ENCODE peak calls at places on chromosomes 16 and 17, in eight cellular contexts. A is SK-N-SH, Y is uterus, U is thoracic aorta, K is GM23338, V is fibroblast of pulmonary artery, Q is cardiac fibroblast, O is OCI-LY7. T is an unnamed sample.
A peak's percentile ranks its signal among the peaks of the same experiment; 100 is the strongest.

GRCh38 chr17:9557846-9558245 is 17.8 kb downstream of the STX8 start:
- DNase-seq in A (no peak), Y (no peak), U (no peak), K (no peak), V (no peak), Q (no peak), O (no peak), T (no peak)

GRCh38 chr16:72847187-72848044 is 200.5 kb downstream of the ZFHX3 start:
- DNase-seq in A (peak; percentile 70), Y (no peak), U (no peak), K (peak; percentile 73), V (peak; percentile 54), Q (peak; percentile 55), O (peak; percentile 34), T (peak; percentile 57)

GRCh38 chr16:24776486-24777220 is 47.2 kb downstream of the TNRC6A start:
- DNase-seq in A (peak; percentile 47), Y (no peak), U (peak; percentile 9), K (no peak), V (peak; percentile 71), Q (peak; percentile 81), O (no peak), T (peak; percentile 41)

GRCh38 chr16:69535123-69536050 is 30.4 kb upstream of the NFAT5 start:
- DNase-seq in A (no peak), Y (no peak), U (no peak), K (no peak), V (peak; percentile 56), Q (peak; percentile 59), O (no peak), T (peak; percentile 66)

GRCh38 chr16:84501077-84501735 is 3.3 kb downstream of the MEAK7 start:
- DNase-seq in A (no peak), Y (peak; percentile 13), U (no peak), K (no peak), V (no peak), Q (no peak), O (no peak), T (peak; percentile 33)

GRCh38 chr17:2852729-2853110 is 56.5 kb downstream of the RAP1GAP2 start:
- DNase-seq in A (peak; percentile 67), Y (no peak), U (no peak), K (peak; percentile 73), V (no peak), Q (no peak), O (no peak), T (no peak)

GRCh38 chr17:52170963-52171572 is 12.6 kb upstream of the CA10 start:
- DNase-seq in A (peak; percentile 59), Y (no peak), U (no peak), K (peak; percentile 70), V (peak; percentile 5), Q (peak; percentile 9), O (no peak), T (peak; percentile 3)

GRCh38 chr16:84508502-84508901 is 4.0 kb upstream of the MEAK7 start:
- DNase-seq in A (no peak), Y (no peak), U (no peak), K (no peak), V (no peak), Q (no peak), O (peak; percentile 32), T (no peak)

GRCh38 chr17:46167826-46168569 is 25.2 kb downstream of the KANSL1 start:
- DNase-seq in A (no peak), Y (no peak), U (no peak), K (no peak), V (peak; percentile 36), Q (no peak), O (no peak), T (peak; percentile 77)

GRCh38 chr16:68351463-68351862 is 40.6 kb downstream of the PRMT7 start:
- DNase-seq in A (no peak), Y (no peak), U (no peak), K (no peak), V (no peak), Q (no peak), O (no peak), T (no peak)

GRCh38 chr16:47160422-47160821 is 16.7 kb upstream of the NETO2 start:
- DNase-seq in A (no peak), Y (no peak), U (no peak), K (no peak), V (no peak), Q (no peak), O (no peak), T (no peak)

GRCh38 chr16:58222532-58223316 is 24.8 kb upstream of the CSNK2A2 start:
- DNase-seq in A (no peak), Y (no peak), U (no peak), K (no peak), V (peak; percentile 13), Q (peak; percentile 7), O (no peak), T (peak; percentile 45)

GRCh38 chr17:45722161-45722560 is 62.0 kb upstream of the CRHR1 start:
- DNase-seq in A (peak; percentile 76), Y (no peak), U (no peak), K (peak; percentile 77), V (no peak), Q (no peak), O (no peak), T (peak; percentile 11)

GRCh38 chr17:2195729-2196128 is 107.9 kb downstream of the SMG6 start:
- DNase-seq in A (no peak), Y (no peak), U (no peak), K (no peak), V (no peak), Q (no peak), O (no peak), T (no peak)

GRCh38 chr16:3143189-3143588 is 8.4 kb downstream of the ZNF213 start:
- DNase-seq in A (peak; percentile 6), Y (no peak), U (no peak), K (no peak), V (no peak), Q (no peak), O (no peak), T (no peak)

GRCh38 chr16:86740817-86741799 is 162.8 kb downstream of the FOXL1 start:
- DNase-seq in A (no peak), Y (peak; percentile 22), U (peak; percentile 65), K (peak; percentile 47), V (peak; percentile 76), Q (peak; percentile 77), O (no peak), T (peak; percentile 82)

GRCh38 chr17:73584987-73585386 is 59.3 kb downstream of the SDK2 start:
- DNase-seq in A (no peak), Y (no peak), U (no peak), K (no peak), V (no peak), Q (no peak), O (no peak), T (no peak)

GRCh38 chr17:73588291-73589095 is 55.8 kb downstream of the SDK2 start:
- DNase-seq in A (peak; percentile 64), Y (no peak), U (no peak), K (no peak), V (no peak), Q (no peak), O (peak; percentile 87), T (no peak)

GRCh38 chr17:73586153-73586906 is 57.9 kb downstream of the SDK2 start:
- DNase-seq in A (peak; percentile 82), Y (no peak), U (no peak), K (no peak), V (no peak), Q (no peak), O (no peak), T (no peak)

GRCh38 chr17:73585583-73585982 is 58.7 kb downstream of the SDK2 start:
- DNase-seq in A (no peak), Y (no peak), U (no peak), K (peak; percentile 67), V (no peak), Q (no peak), O (peak; percentile 78), T (peak; percentile 2)

GRCh38 chr17:73586921-73587680 is 57.1 kb downstream of the SDK2 start:
- DNase-seq in A (peak; percentile 90), Y (no peak), U (no peak), K (no peak), V (no peak), Q (no peak), O (peak; percentile 78), T (no peak)
- TF ChIP-seq CTCF in A (no peak), Y (no peak), U (no peak), K (no peak), V (no peak), Q (no peak), O (peak; percentile 64), T (no peak)

DNA sequence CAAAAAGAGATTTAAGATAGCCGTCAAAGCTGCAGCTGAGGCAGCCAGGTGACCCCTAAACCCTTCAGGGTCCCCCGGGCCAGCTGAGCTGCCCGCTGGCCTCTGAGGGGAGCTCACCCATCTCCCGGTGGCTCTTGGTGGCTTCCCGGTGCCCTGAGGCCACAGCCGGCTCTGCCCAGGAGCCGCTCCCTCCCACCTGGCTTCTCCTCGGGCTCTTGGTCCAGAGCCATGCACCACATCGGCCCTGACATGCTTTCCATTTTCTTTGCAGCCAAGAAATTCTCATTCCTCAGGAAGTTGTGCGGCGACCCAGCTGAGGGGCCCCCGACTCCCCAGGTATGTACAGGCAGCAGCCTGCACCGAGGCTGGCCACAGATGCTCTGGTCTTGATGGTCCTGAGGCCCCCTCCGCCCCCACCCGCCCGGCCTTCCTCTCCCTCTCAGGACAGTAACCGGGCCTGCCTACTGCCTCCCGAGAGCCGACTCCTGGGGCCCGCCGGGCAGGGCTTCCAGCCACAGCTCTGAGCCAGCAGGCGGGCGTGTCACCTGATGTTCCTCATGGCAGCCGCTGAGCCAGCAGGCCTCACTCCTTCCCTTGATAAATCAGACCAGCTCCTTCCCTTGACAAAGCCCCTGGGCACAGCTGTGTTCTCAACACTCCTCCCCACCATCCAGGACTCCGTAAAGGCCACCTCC is 28.4 kb upstream of the ZFPM1 start:
- DNase-seq in A (no peak), Y (no peak), U (no peak), K (no peak), V (no peak), Q (no peak), O (no peak), T (peak; percentile 21)
- H3K4me3 ChIP-seq in A (no peak overlapping the region), Y (no peak overlapping the region), U (peak overlapping the region; percentile 36), K (no peak overlapping the region), V (no peak overlapping the region), Q (no peak overlapping the region), O (no peak overlapping the region), T (no peak overlapping the region)

GRCh38 chr16:64841071-64841470 is 280.8 kb downstream of the CDH11 start:
- DNase-seq in A (no peak), Y (no peak), U (no peak), K (no peak), V (no peak), Q (no peak), O (no peak), T (peak; percentile 60)

GRCh38 chr16:64846966-64847365 is 274.9 kb downstream of the CDH11 start:
- DNase-seq in A (no peak), Y (no peak), U (no peak), K (no peak), V (no peak), Q (no peak), O (no peak), T (no peak)

DNA sequence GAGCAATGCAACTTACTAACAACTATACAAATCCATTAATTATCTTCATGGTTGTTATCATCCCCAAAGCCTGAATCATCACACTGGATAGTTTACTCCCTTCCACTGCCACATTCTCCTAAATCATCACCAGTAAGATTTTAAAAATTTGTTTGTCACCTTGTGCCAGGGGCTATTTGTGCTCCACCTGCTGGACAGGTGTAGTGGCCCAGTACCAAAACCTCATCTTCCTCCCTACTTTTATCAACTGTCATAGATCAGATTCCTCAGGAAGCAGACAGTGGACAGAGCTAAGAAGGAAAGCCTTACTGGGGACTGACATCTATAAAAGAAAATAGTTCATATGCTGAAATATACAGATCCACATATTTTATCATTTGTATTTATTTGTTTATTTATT is 280.4 kb downstream of the CDH11 start:
- DNase-seq in A (no peak), Y (no peak), U (no peak), K (peak; percentile 13), V (no peak), Q (no peak), O (no peak), T (no peak)
- TF ChIP-seq CTCF in A (no peak), Y (no peak), U (no peak), K (peak; percentile 53), V (no peak), Q (peak; percentile 9), O (peak; percentile 39), T (no peak)

GRCh38 chr17:79842136-79842655 is 3.0 kb upstream of the CBX4 start:
- DNase-seq in A (no peak), Y (no peak), U (no peak), K (peak; percentile 59), V (no peak), Q (no peak), O (no peak), T (no peak)
- H3K4me3 ChIP-seq in A (no peak overlapping the region), Y (no peak overlapping the region), U (peak overlapping the region; percentile 89), K (peak overlapping the region; percentile 64), V (no peak overlapping the region), Q (no peak overlapping the region), O (no peak overlapping the region), T (no peak overlapping the region)

T was measured in choroid plexus epithelial cell.